ENCODE peak calls at places on chromosomes 7 and 10, in seven cellular contexts. Y is cardiac muscle cell, X is GM13976, K is mucosa of descending colon, U is pancreas, Z is OCI-LY7, M is testis. J is an unnamed sample.

GRCh38 chr10:34996843-34997242 is 93.3 kb downstream of the CUL2 start:
- DNase-seq in Y (no peak), X (no peak), K (peak), U (no peak), Z (no peak), M (peak), J (peak)

GRCh38 chr7:81007053-81007452 is 88.2 kb upstream of the SEMA3C start:
- DNase-seq in Y (no peak), X (no peak), K (no peak), U (no peak), Z (no peak), M (no peak), J (no peak)

GRCh38 chr10:132938472-132939329 is 3.7 kb downstream of the CFAP46 start:
- DNase-seq in Y (peak), X (no peak), K (no peak), U (peak), Z (peak), M (no peak), J (no peak)

GRCh38 chr7:140239653-140239935 is 62.8 kb upstream of the KDM7A start:
- DNase-seq in Y (no peak), X (no peak), K (peak), U (no peak), Z (no peak), M (no peak), J (no peak)

GRCh38 chr10:95399167-95399566 is 108.4 kb upstream of the PDLIM1 start:
- DNase-seq in Y (no peak), X (no peak), K (no peak), U (no peak), Z (no peak), M (no peak), J (no peak)

GRCh38 chr10:71873582-71874182 is 22.6 kb upstream of the PSAP start:
- DNase-seq in Y (no peak), X (peak), K (no peak), U (no peak), Z (peak), M (no peak), J (no peak)

GRCh38 chr7:17941171-17941490 is 837 bp upstream of the SNX13 start:
- DNase-seq in Y (no peak), X (no peak), K (no peak), U (no peak), Z (peak), M (no peak), J (peak)

GRCh38 chr10:89556590-89556989 is 21.2 kb upstream of the SLC16A12 start:
- DNase-seq in Y (no peak), X (no peak), K (no peak), U (no peak), Z (no peak), M (no peak), J (no peak)

GRCh38 chr10:52442576-52442975 is 128.5 kb downstream of the DKK1 start:
- DNase-seq in Y (no peak), X (no peak), K (no peak), U (no peak), Z (no peak), M (no peak), J (no peak)

GRCh38 chr7:115613836-115614235 is 416.7 kb downstream of the TFEC start:
- DNase-seq in Y (no peak), X (no peak), K (no peak), U (no peak), Z (no peak), M (no peak), J (no peak)

GRCh38 chr7:3063016-3063753 is 19.5 kb upstream of the CARD11 start:
- DNase-seq in Y (no peak), X (peak), K (no peak), U (peak), Z (no peak), M (no peak), J (no peak)

GRCh38 chr7:112049555-112049954 is 156.6 kb downstream of the DOCK4 start:
- DNase-seq in Y (no peak), X (no peak), K (no peak), U (no peak), Z (no peak), M (no peak), J (no peak)

GRCh38 chr7:147022056-147022455 is 905.5 kb downstream of the CNTNAP2 start:
- DNase-seq in Y (no peak), X (no peak), K (no peak), U (no peak), Z (no peak), M (no peak), J (no peak)

GRCh38 chr7:136086712-136087111 is 109.6 kb upstream of the MTPN start:
- DNase-seq in Y (peak), X (no peak), K (no peak), U (no peak), Z (peak), M (peak), J (peak)

GRCh38 chr10:49139000-49139865 is 5.4 kb upstream of the FAM170B start:
- DNase-seq in Y (no peak), X (peak), K (no peak), U (no peak), Z (no peak), M (no peak), J (peak)

GRCh38 chr10:37754538-37755323 is 102.7 kb downstream of the ZNF248 start:
- DNase-seq in Y (no peak), X (no peak), K (no peak), U (no peak), Z (peak), M (peak), J (no peak)

GRCh38 chr7:128099204-128099671 is 68.0 kb upstream of the LRRC4 start:
- DNase-seq in Y (no peak), X (no peak), K (peak), U (no peak), Z (no peak), M (no peak), J (peak)

GRCh38 chr7:46490406-46490805 is 569.3 kb upstream of the IGFBP3 start:
- DNase-seq in Y (no peak), X (no peak), K (no peak), U (no peak), Z (no peak), M (no peak), J (no peak)

GRCh38 chr7:66163186-66163610 is 41.9 kb upstream of the TPST1 start:
- DNase-seq in Y (no peak), X (no peak), K (no peak), U (no peak), Z (no peak), M (no peak), J (peak)

GRCh38 chr7:47948096-47948790 is at the start of gene PKD1L1:
- DNase-seq in Y (no peak), X (no peak), K (no peak), U (no peak), Z (no peak), M (no peak), J (no peak)

GRCh38 chr7:2524808-2525140 is 5.2 kb downstream of the LFNG start:
- DNase-seq in Y (no peak), X (no peak), K (no peak), U (no peak), Z (no peak), M (no peak), J (no peak)

GRCh38 chr7:17408245-17408903 is 109.9 kb downstream of the AHR start:
- DNase-seq in Y (no peak), X (no peak), K (no peak), U (no peak), Z (no peak), M (peak), J (peak)

GRCh38 chr10:71684356-71685173 is 35.0 kb downstream of the C10orf105 start:
- DNase-seq in Y (no peak), X (no peak), K (no peak), U (no peak), Z (peak), M (no peak), J (no peak)

GRCh38 chr10:32376780-32377179 is 29.8 kb upstream of the EPC1 start:
- DNase-seq in Y (no peak), X (no peak), K (no peak), U (no peak), Z (no peak), M (no peak), J (no peak)

GRCh38 chr7:157952841-157953645 is 616.2 kb downstream of the DNAJB6 start:
- DNase-seq in Y (no peak), X (no peak), K (peak), U (no peak), Z (no peak), M (no peak), J (no peak)

GRCh38 chr7:139700505-139701235 is 77.1 kb downstream of the HIPK2 start:
- DNase-seq in Y (no peak), X (no peak), K (no peak), U (no peak), Z (no peak), M (no peak), J (no peak)

GRCh38 chr10:99527526-99528255 is 5.1 kb upstream of the NKX2-3 start:
- DNase-seq in Y (no peak), X (no peak), K (no peak), U (no peak), Z (no peak), M (no peak), J (no peak)

GRCh38 chr7:115933463-115933862 is 97.1 kb downstream of the TFEC start:
- DNase-seq in Y (no peak), X (no peak), K (no peak), U (no peak), Z (no peak), M (no peak), J (peak)

GRCh38 chr7:25989140-25989705 is 162.8 kb upstream of the NFE2L3 start:
- DNase-seq in Y (no peak), X (no peak), K (no peak), U (no peak), Z (no peak), M (no peak), J (no peak)

GRCh38 chr7:104208421-104208780 is 588 bp upstream of the ORC5 start:
- DNase-seq in Y (no peak), X (no peak), K (no peak), U (no peak), Z (no peak), M (no peak), J (no peak)

GRCh38 chr7:34108150-34108549 is 202.8 kb downstream of the BMPER start:
- DNase-seq in Y (no peak), X (no peak), K (no peak), U (no peak), Z (no peak), M (no peak), J (no peak)

GRCh38 chr7:45325378-45325777 is 167.8 kb downstream of the RAMP3 start:
- DNase-seq in Y (no peak), X (no peak), K (no peak), U (no peak), Z (no peak), M (no peak), J (no peak)

GRCh38 chr7:98202367-98203195 is 8.7 kb upstream of the BHLHA15 start:
- DNase-seq in Y (no peak), X (peak), K (peak), U (peak), Z (peak), M (no peak), J (no peak)

GRCh38 chr7:100477871-100478248 is 1.2 kb downstream of the TSC22D4 start:
- DNase-seq in Y (no peak), X (no peak), K (peak), U (no peak), Z (no peak), M (no peak), J (no peak)

GRCh38 chr10:23359692-23360380 is 15.2 kb upstream of the C10orf67 start:
- DNase-seq in Y (no peak), X (no peak), K (no peak), U (no peak), Z (no peak), M (no peak), J (peak)
- TF ChIP-seq CTCF in Y (no peak), X (no peak), K (no peak), U (no peak), Z (no peak), M (no peak), J (no peak)

DNA sequence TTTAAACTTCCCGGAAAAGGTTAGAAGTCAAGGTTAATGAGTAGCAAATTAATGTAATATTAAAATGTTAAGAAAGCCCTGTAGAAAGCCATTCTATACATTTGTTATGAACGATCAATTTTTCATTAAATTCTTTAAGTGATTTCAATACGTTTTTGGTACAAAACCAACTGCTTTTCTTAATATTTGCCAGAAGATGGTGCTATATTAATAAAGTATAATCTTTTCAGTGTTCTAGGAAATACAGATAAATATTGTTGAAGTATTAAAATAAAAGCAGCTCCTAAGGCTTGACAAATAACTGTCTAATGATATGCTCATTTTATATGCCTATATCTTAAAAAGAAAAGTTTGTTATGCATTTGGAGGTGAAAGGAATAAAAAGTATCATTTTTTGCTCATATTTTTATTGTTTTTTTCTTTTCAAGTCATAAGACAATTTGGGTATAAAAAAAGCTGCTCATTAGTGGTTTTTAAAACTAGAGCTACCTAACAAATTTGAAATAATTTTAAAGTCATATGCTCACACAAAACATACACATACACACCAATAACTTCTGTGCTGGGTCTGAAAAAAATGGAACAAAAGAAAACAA is 130.3 kb upstream of the POT1 start:
- DNase-seq in Y (no peak), X (peak), K (no peak), U (no peak), Z (peak), M (no peak), J (no peak)
- TF ChIP-seq CTCF in Y (peak), X (no peak), K (no peak), U (peak), Z (peak), M (peak), J (peak)

GRCh38 chr10:3881622-3882021 is 96.6 kb upstream of the KLF6 start:
- DNase-seq in Y (no peak), X (no peak), K (no peak), U (no peak), Z (no peak), M (no peak), J (no peak)

GRCh38 chr10:3886191-3886590 is 101.2 kb upstream of the KLF6 start:
- DNase-seq in Y (peak), X (no peak), K (no peak), U (no peak), Z (no peak), M (peak), J (no peak)

GRCh38 chr10:3879073-3879472 is 94.1 kb upstream of the KLF6 start:
- DNase-seq in Y (no peak), X (no peak), K (no peak), U (no peak), Z (no peak), M (no peak), J (no peak)

GRCh38 chr10:3886666-3887251 is 101.8 kb upstream of the KLF6 start:
- DNase-seq in Y (no peak), X (no peak), K (no peak), U (no peak), Z (no peak), M (peak), J (peak)

DNA sequence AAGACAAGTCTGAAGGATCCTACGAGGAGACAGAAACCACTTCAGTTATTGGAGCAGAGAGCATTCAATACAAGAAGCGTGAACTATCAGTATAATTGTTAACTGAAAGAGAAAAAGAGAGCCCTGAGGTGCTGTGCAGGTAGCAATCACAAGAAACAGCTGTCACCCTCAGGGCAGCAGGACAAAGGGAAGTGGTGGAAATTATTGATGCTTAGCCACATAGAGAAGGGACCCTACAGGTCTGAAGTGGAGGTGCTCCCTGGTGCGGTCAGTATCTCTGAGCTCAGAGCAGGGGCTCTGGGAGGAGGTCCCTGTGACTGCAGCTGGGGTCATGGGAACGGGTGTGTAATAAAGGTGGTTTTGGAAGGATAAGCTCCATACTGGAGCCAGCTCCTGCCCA is 97.8 kb upstream of the KLF6 start:
- DNase-seq in Y (no peak), X (no peak), K (no peak), U (no peak), Z (no peak), M (no peak), J (no peak)
- TF ChIP-seq CTCF in Y (no peak), X (no peak), K (no peak), U (no peak), Z (no peak), M (no peak), J (no peak)

DNA sequence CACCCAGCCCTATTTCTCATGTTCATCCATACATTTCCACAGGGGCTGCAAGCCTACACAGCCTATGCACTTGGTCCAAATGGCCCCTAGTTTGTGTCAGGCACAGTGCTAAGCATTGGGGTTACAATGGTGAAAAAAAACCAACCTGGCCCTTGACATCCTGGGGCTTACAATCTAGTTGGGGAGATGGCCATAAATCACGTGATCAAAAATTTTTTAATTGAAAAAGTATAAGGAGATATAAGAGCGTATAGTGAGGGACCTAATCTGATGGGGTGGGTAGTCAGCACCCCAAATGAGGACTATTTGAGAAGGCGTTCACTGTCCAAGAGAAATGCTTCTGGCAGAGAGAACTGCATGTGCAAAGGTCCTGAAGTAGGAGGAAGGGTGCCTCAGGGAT is 5.6 kb upstream of the MTPAP start:
- DNase-seq in Y (no peak), X (no peak), K (no peak), U (no peak), Z (no peak), M (no peak), J (no peak)
- TF ChIP-seq CTCF in Y (no peak), X (no peak), K (no peak), U (no peak), Z (no peak), M (no peak), J (no peak)

GRCh38 chr10:131876543-131876942 is 24.3 kb upstream of the PPP2R2D start:
- DNase-seq in Y (no peak), X (no peak), K (no peak), U (peak), Z (no peak), M (no peak), J (no peak)

GRCh38 chr10:131874991-131875451 is 25.8 kb upstream of the PPP2R2D start:
- DNase-seq in Y (peak), X (peak), K (no peak), U (peak), Z (peak), M (peak), J (peak)

GRCh38 chr10:131872837-131873375 is 27.9 kb upstream of the PPP2R2D start:
- DNase-seq in Y (no peak), X (no peak), K (no peak), U (peak), Z (no peak), M (no peak), J (no peak)

GRCh38 chr10:131876021-131876420 is 24.8 kb upstream of the PPP2R2D start:
- DNase-seq in Y (no peak), X (no peak), K (no peak), U (peak), Z (no peak), M (no peak), J (no peak)

GRCh38 chr10:131875501-131875900 is 25.3 kb upstream of the PPP2R2D start:
- DNase-seq in Y (no peak), X (no peak), K (no peak), U (peak), Z (no peak), M (no peak), J (no peak)
- TF ChIP-seq CTCF in Y (no peak), X (no peak), K (no peak), U (no peak), Z (no peak), M (no peak), J (no peak)

GRCh38 chr7:91945476-91945875 is 4.8 kb downstream of the AKAP9 start:
- DNase-seq in Y (no peak), X (no peak), K (no peak), U (no peak), Z (no peak), M (no peak), J (peak)
- TF ChIP-seq CTCF in Y (peak), X (no peak), K (no peak), U (no peak), Z (no peak), M (no peak), J (peak)

GRCh38 chr10:112716924-112717348 is 233.1 kb upstream of the TCF7L2 start:
- DNase-seq in Y (no peak), X (no peak), K (no peak), U (no peak), Z (no peak), M (no peak), J (peak)
- TF ChIP-seq CTCF in Y (no peak), X (no peak), K (no peak), U (no peak), Z (no peak), M (no peak), J (no peak)

J was measured in MCF 10A.